ENCODE peak calls at places on chromosomes 6 and 20, in six cellular contexts. V is neuronal stem cell, T is H9, A is mesenchymal stem cell, W is trophoblast cell, L is H1. J is an unnamed sample.

GRCh38 chr6:73694711-73695411 is 1.1 kb upstream of the CD109 start:
- DNase-seq in V (no peak), T (no peak), A (peak), W (peak), L (no peak), J (peak)

GRCh38 chr6:38179794-38180430 is 360.4 kb downstream of the ZFAND3 start:
- DNase-seq in V (no peak), T (peak), A (no peak), W (no peak), L (peak), J (no peak)

GRCh38 chr6:95203153-95203754 is 374.1 kb upstream of the MANEA start:
- DNase-seq in V (peak), T (no peak), A (peak), W (peak), L (no peak), J (peak)

GRCh38 chr6:124676033-124676432 is 286.2 kb upstream of the RNF217 start:
- DNase-seq in V (no peak), T (no peak), A (peak), W (peak), L (no peak), J (peak)

GRCh38 chr6:54689620-54690019 is 157.0 kb upstream of the FAM83B start:
- DNase-seq in V (no peak), T (no peak), A (no peak), W (no peak), L (no peak), J (no peak)

GRCh38 chr6:13091192-13091591 is 237.1 kb downstream of the TBC1D7 start:
- DNase-seq in V (no peak), T (no peak), A (no peak), W (no peak), L (no peak), J (no peak)

GRCh38 chr6:66328181-66328580 is 621.2 kb upstream of the EYS start:
- DNase-seq in V (no peak), T (no peak), A (peak), W (no peak), L (no peak), J (no peak)

GRCh38 chr6:158645064-158646022 is 800 bp upstream of the DYNLT1 start:
- DNase-seq in V (no peak), T (no peak), A (no peak), W (peak), L (no peak), J (no peak)

GRCh38 chr6:128208078-128208477 is 307.2 kb upstream of the THEMIS start:
- DNase-seq in V (no peak), T (no peak), A (peak), W (no peak), L (no peak), J (peak)

GRCh38 chr6:133991096-133991593 is 38.1 kb downstream of the TBPL1 start:
- DNase-seq in V (no peak), T (no peak), A (peak), W (peak), L (no peak), J (peak)

GRCh38 chr20:41142914-41143313 is 5.6 kb downstream of the PLCG1 start:
- DNase-seq in V (no peak), T (no peak), A (no peak), W (no peak), L (no peak), J (no peak)

GRCh38 chr6:128509709-128510108 is 10.7 kb downstream of the PTPRK start:
- DNase-seq in V (no peak), T (no peak), A (no peak), W (no peak), L (no peak), J (no peak)

GRCh38 chr6:148509789-148510581 is 167.3 kb downstream of the SASH1 start:
- DNase-seq in V (no peak), T (no peak), A (peak), W (peak), L (no peak), J (peak)

GRCh38 chr6:165178056-165178455 is 131.3 kb downstream of the C6orf118 start:
- DNase-seq in V (no peak), T (no peak), A (no peak), W (no peak), L (no peak), J (no peak)

GRCh38 chr20:53656653-53657288 is 63.1 kb upstream of the ZNF217 start:
- DNase-seq in V (no peak), T (no peak), A (peak), W (no peak), L (no peak), J (peak)

GRCh38 chr6:147268254-147268653 is 64.0 kb downstream of the STXBP5 start:
- DNase-seq in V (no peak), T (no peak), A (no peak), W (peak), L (no peak), J (peak)

GRCh38 chr6:134903448-134903847 is 46.5 kb downstream of the ALDH8A1 start:
- DNase-seq in V (no peak), T (no peak), A (no peak), W (no peak), L (no peak), J (no peak)

GRCh38 chr6:107418118-107418517 is 41.2 kb downstream of the PDSS2 start:
- DNase-seq in V (no peak), T (peak), A (peak), W (peak), L (no peak), J (peak)

GRCh38 chr20:58702859-58703648 is 10.5 kb downstream of the NPEPL1 start:
- DNase-seq in V (no peak), T (no peak), A (no peak), W (no peak), L (peak), J (no peak)

GRCh38 chr6:36874016-36874442 is 574 bp downstream of the PPIL1 start:
- DNase-seq in V (no peak), T (no peak), A (no peak), W (peak), L (no peak), J (peak)

GRCh38 chr6:10694302-10695085 is at the start of the genes C6orf52 and PAK1IP1:
- DNase-seq in V (peak), T (peak), A (peak), W (peak), L (peak), J (peak)

GRCh38 chr6:142702501-142703460 is 242.2 kb downstream of the HIVEP2 start:
- DNase-seq in V (no peak), T (no peak), A (no peak), W (peak), L (no peak), J (no peak)

GRCh38 chr20:31790401-31790800 is 28.8 kb upstream of the MYLK2 start:
- DNase-seq in V (peak), T (no peak), A (no peak), W (peak), L (no peak), J (no peak)

GRCh38 chr20:7912551-7912950 is 27.7 kb downstream of the HAO1 start:
- DNase-seq in V (no peak), T (no peak), A (no peak), W (no peak), L (no peak), J (peak)

GRCh38 chr6:37321101-37321500 is 32.7 kb upstream of the RNF8 start:
- DNase-seq in V (no peak), T (no peak), A (no peak), W (no peak), L (no peak), J (no peak)

GRCh38 chr20:1383621-1384404 is 9.0 kb downstream of the FKBP1A start:
- DNase-seq in V (no peak), T (no peak), A (no peak), W (no peak), L (no peak), J (no peak)

GRCh38 chr6:161549977-161550655 is 276.3 kb upstream of the AGPAT4 start:
- DNase-seq in V (no peak), T (no peak), A (no peak), W (peak), L (no peak), J (no peak)

GRCh38 chr6:138522611-138523010 is 23.3 kb upstream of the NHSL1 start:
- DNase-seq in V (no peak), T (no peak), A (peak), W (no peak), L (no peak), J (no peak)

GRCh38 chr6:83808005-83808404 is 45.2 kb upstream of the RIPPLY2 start:
- DNase-seq in V (no peak), T (no peak), A (no peak), W (no peak), L (no peak), J (no peak)

GRCh38 chr6:144285548-144285797 is 338 bp downstream of the UTRN start:
- DNase-seq in V (no peak), T (no peak), A (no peak), W (no peak), L (no peak), J (no peak)
- H3K18ac ChIP-seq in V (peak), T (peak), A (peak), W (no peak), L (peak), J (peak)

DNA sequence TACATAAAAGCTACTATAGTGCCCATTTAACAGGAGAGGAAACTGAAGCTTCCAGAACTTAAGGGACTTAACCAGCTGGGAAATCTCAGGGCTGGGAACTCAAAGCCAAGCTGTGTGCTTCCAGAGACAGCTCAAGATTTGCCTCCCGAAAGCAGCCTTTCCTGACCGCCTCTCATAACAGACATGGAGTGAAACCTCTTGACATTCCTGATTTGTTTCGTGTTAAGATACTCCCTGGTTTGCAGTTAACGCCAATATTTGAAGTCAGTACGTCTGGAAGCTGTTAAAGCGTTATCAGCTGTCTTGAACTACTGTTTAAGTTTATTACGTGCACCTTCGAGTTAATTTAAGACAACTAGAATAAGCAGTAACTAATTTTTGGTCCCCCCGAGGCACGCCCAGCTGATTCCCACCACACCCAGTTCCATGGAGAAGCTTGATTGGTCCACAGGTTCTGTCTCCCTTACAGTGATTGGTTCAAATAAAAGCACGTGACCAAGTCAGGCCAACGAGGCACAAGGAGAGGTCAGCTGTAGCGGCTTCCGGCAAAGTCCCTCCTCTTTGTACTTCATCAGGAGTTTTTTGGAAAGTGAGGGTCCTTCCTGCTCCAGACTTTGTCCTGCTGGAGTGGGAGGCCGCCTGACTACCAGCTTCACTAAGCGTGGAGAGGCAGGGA is 8.9 kb upstream of the TCP11 start:
- DNase-seq in V (no peak), T (no peak), A (no peak), W (no peak), L (no peak), J (no peak)
- H2AFZ ChIP-seq in V (no peak), T (no peak), A (no peak), W (no peak), L (no peak), J (no peak)

GRCh38 chr6:131807321-131807643 is 538 bp upstream of the ENPP1 start:
- DNase-seq in V (no peak), T (no peak), A (no peak), W (no peak), L (no peak), J (no peak)

GRCh38 chr6:131811510-131811909 is 3.7 kb downstream of the ENPP1 start:
- DNase-seq in V (no peak), T (no peak), A (no peak), W (peak), L (no peak), J (no peak)

GRCh38 chr6:131803007-131803769 is 4.6 kb upstream of the ENPP1 start:
- DNase-seq in V (no peak), T (no peak), A (no peak), W (no peak), L (no peak), J (no peak)

GRCh38 chr6:131808460-131809269 is 845 bp downstream of the ENPP1 start:
- DNase-seq in V (no peak), T (no peak), A (no peak), W (peak), L (no peak), J (no peak)

GRCh38 chr6:131807644-131808459 is at the start of gene ENPP1:
- DNase-seq in V (peak), T (peak), A (peak), W (peak), L (peak), J (peak)
- H3K18ac ChIP-seq in V (peak), T (no peak), A (peak), W (peak), L (peak), J (peak)

GRCh38 chr20:16505894-16506293 is 67.4 kb downstream of the KIF16B start:
- DNase-seq in V (no peak), T (no peak), A (no peak), W (no peak), L (no peak), J (no peak)
- H2AFZ ChIP-seq in V (no peak), T (no peak), A (no peak), W (no peak), L (no peak), J (no peak)

J was measured in IMR-90.